ENCODE peak calls at places on chromosomes 4 and X, in four cellular contexts. N, D, Q and G are unnamed samples.

GRCh38 chrX:153477039-153477438 is 6.7 kb upstream of the HAUS7 start:
- DNase-seq in N (peak), D (peak), Q (peak), G (peak)

GRCh38 chr4:140901736-140902336 is 145.7 kb upstream of the TBC1D9 start:
- DNase-seq in N (no peak), D (no peak), Q (no peak), G (no peak)

GRCh38 chr4:167550021-167550420 is 315.7 kb upstream of the SPOCK3 start:
- DNase-seq in N (no peak), D (no peak), Q (no peak), G (no peak)

GRCh38 chr4:173490817-173491518 is 39.1 kb downstream of the HAND2 start:
- DNase-seq in N (peak), D (peak), Q (peak), G (peak)

GRCh38 chrX:13131511-13132137 is 87.2 kb upstream of the FAM9C start:
- DNase-seq in N (peak), D (no peak), Q (no peak), G (no peak)

GRCh38 chr4:54527532-54527931 is 130.2 kb upstream of the KIT start:
- DNase-seq in N (no peak), D (no peak), Q (no peak), G (no peak)

GRCh38 chrX:23373129-23373804 is 38.6 kb downstream of the PTCHD1 start:
- DNase-seq in N (peak), D (peak), Q (peak), G (peak)

GRCh38 chrX:153447581-153447960 is 1.7 kb upstream of the TREX2 start:
- DNase-seq in N (no peak), D (no peak), Q (no peak), G (no peak)

GRCh38 chrX:10755477-10756334 is 135.3 kb upstream of the MID1 start:
- DNase-seq in N (peak), D (peak), Q (peak), G (peak)

GRCh38 chr4:166432125-166432524 is 559.1 kb downstream of the TLL1 start:
- DNase-seq in N (no peak), D (no peak), Q (no peak), G (no peak)

GRCh38 chr4:35106091-35106734 is 1138.1 kb downstream of the ARAP2 start:
- DNase-seq in N (no peak), D (no peak), Q (no peak), G (no peak)

GRCh38 chr4:71292228-71292627 is 46.6 kb upstream of the SLC4A4 start:
- DNase-seq in N (no peak), D (no peak), Q (no peak), G (no peak)

GRCh38 chr4:74006009-74006476 is 7.6 kb upstream of the CXCL5 start:
- DNase-seq in N (peak), D (peak), Q (peak), G (no peak)

GRCh38 chrX:147174596-147174995 is 360.1 kb upstream of the CXorf51A start:
- DNase-seq in N (no peak), D (no peak), Q (no peak), G (no peak)

GRCh38 chr4:38730493-38730829 is 52.3 kb downstream of the TLR10 start:
- DNase-seq in N (no peak), D (no peak), Q (no peak), G (no peak)

GRCh38 chr4:175531405-175532091 is 280.5 kb downstream of the GPM6A start:
- DNase-seq in N (peak), D (peak), Q (peak), G (no peak)

GRCh38 chr4:124939908-124940307 is 227.4 kb upstream of the ANKRD50 start:
- DNase-seq in N (no peak), D (no peak), Q (peak), G (no peak)

GRCh38 chr4:101697266-101697665 is 93.3 kb upstream of the BANK1 start:
- DNase-seq in N (no peak), D (no peak), Q (no peak), G (no peak)

GRCh38 chr4:78437608-78438088 is 113.9 kb upstream of the ANXA3 start:
- DNase-seq in N (no peak), D (peak), Q (peak), G (no peak)

GRCh38 chr4:109406337-109406931 is 27.2 kb upstream of the SEC24B start:
- DNase-seq in N (peak), D (peak), Q (peak), G (peak)

GRCh38 chr4:173529505-173530325 is at the start of gene HAND2:
- DNase-seq in N (no peak), D (peak), Q (peak), G (peak)

GRCh38 chr4:137610960-137611359 is 78.7 kb upstream of the PCDH18 start:
- DNase-seq in N (peak), D (peak), Q (peak), G (peak)
- TF ChIP-seq CTCF in N (peak), D (peak), Q (peak), G (peak)

GRCh38 chr4:56406151-56406550 is 18.9 kb upstream of the AASDH start:
- DNase-seq in N (no peak), D (no peak), Q (no peak), G (no peak)

GRCh38 chr4:56408978-56409377 is 21.7 kb upstream of the AASDH start:
- DNase-seq in N (no peak), D (no peak), Q (no peak), G (no peak)

GRCh38 chr4:56405016-56405415 is 17.7 kb upstream of the AASDH start:
- DNase-seq in N (no peak), D (no peak), Q (no peak), G (no peak)

GRCh38 chr4:56414135-56414675 is 21.2 kb downstream of the PPAT start:
- DNase-seq in N (peak), D (peak), Q (no peak), G (no peak)

DNA sequence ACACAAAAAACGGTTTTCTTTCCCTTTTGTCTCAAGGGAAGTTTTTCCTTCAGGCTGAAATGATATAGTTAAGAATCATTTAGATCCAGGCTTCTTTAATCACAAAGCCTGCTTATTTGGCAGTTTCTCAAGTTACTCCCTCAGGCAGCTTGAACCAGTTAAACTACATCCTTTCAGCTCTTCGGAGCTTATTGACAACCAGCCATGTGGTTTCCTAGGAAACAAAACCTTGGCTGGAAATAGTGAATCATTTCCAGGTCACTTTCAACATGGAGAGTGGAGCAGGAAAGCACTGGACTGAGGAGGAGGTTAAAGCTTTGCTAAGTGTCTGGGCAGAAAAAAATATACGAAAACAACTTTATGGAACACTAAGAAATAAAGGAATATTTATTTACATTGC is 23.0 kb upstream of the AASDH start:
- DNase-seq in N (peak), D (peak), Q (peak), G (peak)
- H3K4me3 ChIP-seq in N (peak), D (peak), Q (peak), G (peak)

GRCh38 chr4:21184788-21185187 is 484.5 kb downstream of the PACRGL start:
- DNase-seq in N (no peak), D (no peak), Q (no peak), G (no peak)
- TF ChIP-seq CTCF in N (no peak), D (no peak), Q (no peak), G (no peak)

GRCh38 chrX:46710425-46710824 is 48.5 kb downstream of the SLC9A7 start:
- DNase-seq in N (peak), D (peak), Q (no peak), G (no peak)

GRCh38 chrX:46712733-46713132 is 46.2 kb downstream of the SLC9A7 start:
- DNase-seq in N (no peak), D (no peak), Q (no peak), G (no peak)

GRCh38 chrX:46707274-46707965 is 51.5 kb downstream of the SLC9A7 start:
- DNase-seq in N (no peak), D (no peak), Q (no peak), G (no peak)

GRCh38 chrX:46713672-46714487 is 45.0 kb downstream of the SLC9A7 start:
- DNase-seq in N (peak), D (peak), Q (peak), G (no peak)

GRCh38 chrX:46710927-46711623 is 47.8 kb downstream of the SLC9A7 start:
- DNase-seq in N (no peak), D (no peak), Q (no peak), G (no peak)
- H3K4me3 ChIP-seq in N (no peak), D (no peak), Q (no peak), G (no peak)

DNA sequence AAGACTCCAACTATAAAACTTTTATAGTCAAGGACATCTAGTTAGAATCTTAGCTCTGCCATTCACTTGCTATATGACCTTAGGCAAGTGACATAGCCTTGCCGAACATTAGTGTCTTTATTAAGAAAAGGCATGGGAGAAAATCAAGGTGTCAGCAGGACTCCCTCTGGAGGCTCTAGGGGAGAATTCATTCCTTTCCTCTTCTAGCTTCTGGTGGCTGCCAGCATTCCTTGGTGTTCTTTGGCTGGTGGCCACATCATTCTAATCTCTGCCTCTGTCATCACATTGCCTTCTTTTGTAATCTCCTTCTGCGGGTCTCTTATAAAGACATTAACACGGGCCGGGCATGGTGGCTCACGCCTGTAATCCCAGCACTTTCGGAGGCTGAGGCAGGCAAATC is 99.8 kb downstream of the PPP1R2C start:
- DNase-seq in N (peak), D (peak), Q (peak), G (no peak)
- TF ChIP-seq CTCF in N (peak), D (no peak), Q (no peak), G (peak)

GRCh38 chrX:2628751-2629315 is 62.3 kb upstream of the CD99 start:
- DNase-seq in N (no peak), D (no peak), Q (no peak), G (no peak)
- H3K4me3 ChIP-seq in N (no peak), D (no peak), Q (no peak), G (no peak)

DNA sequence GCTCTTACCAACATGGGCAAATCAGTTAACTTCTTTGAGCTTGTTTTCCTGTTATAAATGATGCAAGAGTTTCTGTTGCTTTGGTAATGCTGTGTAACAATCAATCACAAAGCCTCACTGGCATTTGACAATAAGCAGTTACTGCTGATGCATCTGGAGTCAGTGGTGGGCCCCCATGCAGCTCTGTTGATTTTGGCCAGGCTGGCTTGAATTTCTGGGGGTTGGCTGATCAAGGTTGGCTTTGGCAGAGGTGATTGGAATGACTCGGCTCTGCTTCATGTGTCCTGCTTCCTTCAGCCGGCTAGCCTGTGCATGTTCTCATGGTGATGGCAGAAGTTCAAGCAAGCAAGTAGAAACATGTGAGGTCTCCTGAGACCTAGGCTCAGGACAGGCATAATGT is 90.4 kb downstream of the PHEX start:
- DNase-seq in N (peak), D (peak), Q (peak), G (no peak)
- TF ChIP-seq CTCF in N (no peak), D (no peak), Q (no peak), G (no peak)

DNA sequence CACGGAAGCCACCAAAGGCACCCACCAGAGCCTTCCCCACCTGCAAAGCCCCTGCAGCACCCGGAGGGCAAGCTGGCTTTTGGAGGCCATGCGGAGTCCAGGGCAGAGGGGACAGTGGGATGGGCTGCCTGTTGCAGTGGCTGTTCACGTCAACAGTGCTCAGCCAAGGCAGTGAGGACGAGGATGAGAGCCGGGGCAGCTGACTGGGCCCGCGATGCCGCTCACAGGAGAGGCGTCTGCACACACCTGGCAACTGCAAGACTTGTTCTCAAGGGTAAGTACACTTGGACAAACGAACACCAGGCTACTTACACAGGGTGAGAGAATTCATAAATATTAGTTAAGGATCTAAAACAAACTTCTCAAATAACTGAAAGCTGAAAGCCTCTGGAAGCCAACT is 19.6 kb downstream of the FGFR3 start:
- DNase-seq in N (no peak), D (no peak), Q (no peak), G (no peak)
- H3K4me3 ChIP-seq in N (no peak), D (no peak), Q (no peak), G (no peak)

GRCh38 chr4:157196050-157196449 is 24.5 kb upstream of the GRIA2 start:
- DNase-seq in N (no peak), D (no peak), Q (no peak), G (no peak)

DNA sequence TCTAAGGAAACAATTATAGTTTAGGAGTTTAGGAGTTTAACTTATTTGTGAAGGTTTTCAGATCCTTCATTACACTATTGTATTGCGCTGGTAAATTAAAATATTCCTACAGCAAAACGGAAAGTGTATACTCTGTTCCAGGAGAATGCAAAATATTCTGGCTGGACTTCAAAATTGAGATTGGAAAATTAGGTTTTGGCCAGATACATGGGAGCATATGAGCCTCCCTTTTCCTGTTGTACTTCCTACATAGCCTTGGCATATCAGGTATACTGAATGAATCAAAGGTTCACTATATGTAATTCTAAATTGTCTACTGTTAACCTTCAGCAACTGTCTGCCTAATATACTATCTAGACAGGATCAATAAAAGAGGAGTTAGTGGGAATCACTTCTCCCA is 25.2 kb upstream of the GRIA2 start:
- DNase-seq in N (no peak), D (no peak), Q (no peak), G (no peak)
- TF ChIP-seq CTCF in N (no peak), D (no peak), Q (no peak), G (no peak)